ENCODE peak calls at places on chromosomes 13 and 19, in six cellular contexts. R is Daoy, C is stromal cell of bone marrow, V is fibroblast of villous mesenchyme, E is foreskin fibroblast, Z is astrocyte of the cerebellum. Q is an unnamed sample.

GRCh38 chr19:7916137-7916907 is 1.7 kb downstream of the TGFBR3L start:
- DNase-seq in R (peak), C (no peak), V (peak), E (peak), Z (no peak), Q (no peak)

GRCh38 chr13:35213911-35214310 is 262.6 kb downstream of the MAB21L1 start:
- DNase-seq in R (no peak), C (no peak), V (no peak), E (no peak), Z (no peak), Q (no peak)

GRCh38 chr13:25980255-25980654 is 71.6 kb downstream of the SHISA2 start:
- DNase-seq in R (peak), C (no peak), V (no peak), E (no peak), Z (no peak), Q (peak)

GRCh38 chr19:41997121-41997850 is 3.3 kb upstream of the ATP1A3 start:
- DNase-seq in R (peak), C (no peak), V (peak), E (peak), Z (peak), Q (peak)

GRCh38 chr13:45367995-45368394 is 27.0 kb upstream of the TPT1 start:
- DNase-seq in R (peak), C (no peak), V (no peak), E (no peak), Z (no peak), Q (no peak)

GRCh38 chr19:33434886-33435705 is 61.6 kb downstream of the CEBPG start:
- DNase-seq in R (peak), C (no peak), V (peak), E (peak), Z (peak), Q (no peak)

GRCh38 chr19:42325896-42326771 is 699 bp downstream of the MEGF8 start:
- DNase-seq in R (no peak), C (no peak), V (no peak), E (peak), Z (no peak), Q (no peak)

GRCh38 chr19:55042688-55043087 is 4.6 kb upstream of the GP6 start:
- DNase-seq in R (no peak), C (no peak), V (no peak), E (no peak), Z (no peak), Q (no peak)

GRCh38 chr13:99028890-99029289 is 51.0 kb upstream of the DOCK9 start:
- DNase-seq in R (no peak), C (no peak), V (no peak), E (no peak), Z (no peak), Q (peak)

GRCh38 chr19:55340144-55340783 is 588 bp downstream of the KMT5C start:
- DNase-seq in R (no peak), C (no peak), V (no peak), E (peak), Z (no peak), Q (no peak)

Q was measured in NCI-H1092 treated with DMSO at 0.1 percent for 48 hours.